ENCODE peak calls at places on chromosome 7, in five cellular contexts. One of them, this sample, is unnamed.
A peak's percentile ranks its signal among the peaks of the same experiment; 100 is the strongest.

GRCh38 chr7:12870219-12870618 is 182.8 kb downstream of the ARL4A start:
- DNase-seq in left ventricle myocardium superior: no peak
- DNase-seq in T-cell: no peak
- DNase-seq in bronchial epithelial cell: no peak
- DNase-seq in hypothalamus: no peak
- DNase-seq in this sample: no peak

GRCh38 chr7:89623018-89623672 is 531.1 kb upstream of the STEAP1 start:
- DNase-seq in left ventricle myocardium superior: no peak
- DNase-seq in T-cell: no peak
- DNase-seq in bronchial epithelial cell: peak; percentile 35
- DNase-seq in hypothalamus: no peak
- DNase-seq in this sample: no peak

GRCh38 chr7:90461216-90461615 is 8.2 kb upstream of the PTTG1IP2 start:
- DNase-seq in left ventricle myocardium superior: no peak
- DNase-seq in T-cell: no peak
- DNase-seq in bronchial epithelial cell: peak; percentile 21
- DNase-seq in hypothalamus: no peak
- DNase-seq in this sample: no peak

GRCh38 chr7:64685741-64686140 is 19.8 kb downstream of the ZNF107 start:
- DNase-seq in left ventricle myocardium superior: no peak
- DNase-seq in T-cell: no peak
- DNase-seq in bronchial epithelial cell: peak; percentile 52
- DNase-seq in hypothalamus: no peak
- DNase-seq in this sample: no peak

GRCh38 chr7:137169282-137169698 is 174.2 kb downstream of the PTN start:
- DNase-seq in left ventricle myocardium superior: peak; percentile 51
- DNase-seq in T-cell: no peak
- DNase-seq in bronchial epithelial cell: peak; percentile 69
- DNase-seq in hypothalamus: peak; percentile 68
- DNase-seq in this sample: peak; percentile 46

GRCh38 chr7:147081117-147081516 is 964.5 kb downstream of the CNTNAP2 start:
- DNase-seq in left ventricle myocardium superior: no peak
- DNase-seq in T-cell: no peak
- DNase-seq in bronchial epithelial cell: no peak
- DNase-seq in hypothalamus: no peak
- DNase-seq in this sample: no peak

GRCh38 chr7:29609162-29610030 is 45.8 kb downstream of the PRR15 start:
- DNase-seq in left ventricle myocardium superior: no peak
- DNase-seq in T-cell: no peak
- DNase-seq in bronchial epithelial cell: peak; percentile 89
- DNase-seq in hypothalamus: no peak
- DNase-seq in this sample: no peak

GRCh38 chr7:124062171-124062570 is 29.3 kb upstream of the TMEM229A start:
- DNase-seq in left ventricle myocardium superior: no peak
- DNase-seq in T-cell: no peak
- DNase-seq in bronchial epithelial cell: no peak
- DNase-seq in hypothalamus: no peak
- DNase-seq in this sample: no peak

GRCh38 chr7:107978815-107979408 is 24.0 kb downstream of the LAMB1 start:
- DNase-seq in left ventricle myocardium superior: no peak
- DNase-seq in T-cell: no peak
- DNase-seq in bronchial epithelial cell: no peak
- DNase-seq in hypothalamus: no peak
- DNase-seq in this sample: no peak

GRCh38 chr7:30983042-30983913 is 19.5 kb downstream of the GHRHR start:
- DNase-seq in left ventricle myocardium superior: peak; percentile 91
- DNase-seq in T-cell: no peak
- DNase-seq in bronchial epithelial cell: peak; percentile 62
- DNase-seq in hypothalamus: peak; percentile 88
- DNase-seq in this sample: no peak

GRCh38 chr7:132419538-132419937 is 156.7 kb downstream of the PLXNA4 start:
- DNase-seq in left ventricle myocardium superior: no peak
- DNase-seq in T-cell: no peak
- DNase-seq in bronchial epithelial cell: no peak
- DNase-seq in hypothalamus: no peak
- DNase-seq in this sample: no peak

GRCh38 chr7:111090834-111091233 is at the start of gene LRRN3:
- DNase-seq in left ventricle myocardium superior: peak; percentile 47
- DNase-seq in T-cell: peak; percentile 34
- DNase-seq in bronchial epithelial cell: no peak
- DNase-seq in hypothalamus: peak; percentile 83
- DNase-seq in this sample: no peak

GRCh38 chr7:157877298-157877840 is 540.6 kb downstream of the DNAJB6 start:
- DNase-seq in left ventricle myocardium superior: no peak
- DNase-seq in T-cell: no peak
- DNase-seq in bronchial epithelial cell: no peak
- DNase-seq in hypothalamus: no peak
- DNase-seq in this sample: no peak

GRCh38 chr7:152931583-152931982 is 172.0 kb downstream of the ACTR3B start:
- DNase-seq in left ventricle myocardium superior: no peak
- DNase-seq in T-cell: no peak
- DNase-seq in bronchial epithelial cell: no peak
- DNase-seq in hypothalamus: no peak
- DNase-seq in this sample: no peak

GRCh38 chr7:33692956-33693355 is 212.4 kb upstream of the BMPER start:
- DNase-seq in left ventricle myocardium superior: no peak
- DNase-seq in T-cell: no peak
- DNase-seq in bronchial epithelial cell: peak; percentile 46
- DNase-seq in hypothalamus: no peak
- DNase-seq in this sample: peak; percentile 75

GRCh38 chr7:50497068-50497642 is 47.0 kb upstream of the FIGNL1 start:
- DNase-seq in left ventricle myocardium superior: no peak
- DNase-seq in T-cell: no peak
- DNase-seq in bronchial epithelial cell: peak; percentile 35
- DNase-seq in hypothalamus: no peak
- DNase-seq in this sample: no peak

GRCh38 chr7:33928986-33929385 is 23.6 kb downstream of the BMPER start:
- DNase-seq in left ventricle myocardium superior: peak; percentile 53
- DNase-seq in T-cell: no peak
- DNase-seq in bronchial epithelial cell: no peak
- DNase-seq in hypothalamus: no peak
- DNase-seq in this sample: no peak

GRCh38 chr7:140003913-140004382 is 58.8 kb downstream of the PARP12 start:
- DNase-seq in left ventricle myocardium superior: no peak
- DNase-seq in T-cell: no peak
- DNase-seq in bronchial epithelial cell: peak; percentile 55
- DNase-seq in hypothalamus: no peak
- DNase-seq in this sample: no peak

GRCh38 chr7:152347888-152348287 is 87.9 kb downstream of the KMT2C start:
- DNase-seq in left ventricle myocardium superior: no peak
- DNase-seq in T-cell: no peak
- DNase-seq in bronchial epithelial cell: no peak
- DNase-seq in hypothalamus: no peak
- DNase-seq in this sample: no peak

GRCh38 chr7:149686001-149686400 is 87.4 kb downstream of the ZNF467 start:
- DNase-seq in left ventricle myocardium superior: no peak
- DNase-seq in T-cell: no peak
- DNase-seq in bronchial epithelial cell: no peak
- DNase-seq in hypothalamus: no peak
- DNase-seq in this sample: peak; percentile 52

GRCh38 chr7:2086229-2086628 is 146.5 kb downstream of the MAD1L1 start:
- DNase-seq in left ventricle myocardium superior: peak; percentile 71
- DNase-seq in T-cell: no peak
- DNase-seq in bronchial epithelial cell: no peak
- DNase-seq in hypothalamus: peak; percentile 47
- DNase-seq in this sample: no peak

GRCh38 chr7:38217672-38218071 is 39.6 kb downstream of the STARD3NL start:
- DNase-seq in left ventricle myocardium superior: no peak
- DNase-seq in T-cell: no peak
- DNase-seq in bronchial epithelial cell: peak; percentile 50
- DNase-seq in hypothalamus: no peak
- DNase-seq in this sample: no peak

GRCh38 chr7:41779918-41780317 is 77.0 kb upstream of the INHBA start:
- DNase-seq in left ventricle myocardium superior: no peak
- DNase-seq in T-cell: no peak
- DNase-seq in bronchial epithelial cell: no peak
- DNase-seq in hypothalamus: no peak
- DNase-seq in this sample: no peak

GRCh38 chr7:19116121-19117080 is 1.0 kb downstream of the TWIST1 start:
- DNase-seq in left ventricle myocardium superior: peak; percentile 31
- DNase-seq in T-cell: no peak
- DNase-seq in bronchial epithelial cell: peak; percentile 11
- DNase-seq in hypothalamus: no peak
- DNase-seq in this sample: no peak